ENCODE peak calls at places on chromosomes 5 and 9, in four cellular contexts. E, J, Z and T are unnamed samples.

GRCh38 chr5:109105631-109106267 is 304.0 kb downstream of the PJA2 start:
- DNase-seq in J (no peak), E (peak; percentile 96), Z (peak; percentile 73), T (no peak)

GRCh38 chr5:43367453-43367852 is 44.7 kb downstream of the CCL28 start:
- DNase-seq in J (no peak), Z (peak; percentile 23), E (no peak), T (no peak)

GRCh38 chr5:109645591-109646236 is 44.0 kb upstream of the MAN2A1 start:
- DNase-seq in Z (no peak), J (peak; percentile 89), E (no peak), T (no peak)

GRCh38 chr5:24167791-24168190 is 477.0 kb downstream of the CDH10 start:
- DNase-seq in E (no peak), Z (peak; percentile 2), J (no peak), T (no peak)

GRCh38 chr5:103218164-103218563 is 40.4 kb upstream of the MACIR start:
- DNase-seq in E (peak; percentile 82), J (no peak), Z (no peak), T (no peak)

GRCh38 chr9:6512085-6512657 is 99.2 kb downstream of the UHRF2 start:
- DNase-seq in Z (no peak), J (no peak), E (no peak), T (no peak)

GRCh38 chr5:149466457-149466972 is 84.7 kb downstream of the CSNK1A1 start:
- DNase-seq in E (peak; percentile 46), Z (peak; percentile 45), J (no peak), T (peak; percentile 58)

GRCh38 chr5:147437161-147437596 is 72.7 kb downstream of the DPYSL3 start:
- DNase-seq in E (no peak), J (no peak), Z (no peak), T (peak; percentile 98)

GRCh38 chr5:3199941-3200340 is 395.7 kb upstream of the IRX1 start:
- DNase-seq in J (no peak), Z (no peak), E (no peak), T (no peak)

GRCh38 chr5:74895906-74896305 is 29.7 kb upstream of the FAM169A start:
- DNase-seq in Z (peak; percentile 52), E (peak; percentile 72), J (no peak), T (no peak)

GRCh38 chr5:141477169-141477568 is 1.4 kb downstream of the PCDHGC3 start:
- DNase-seq in J (no peak), E (no peak), Z (no peak), T (no peak)

GRCh38 chr5:84494453-84494852 is 109.8 kb upstream of the EDIL3 start:
- DNase-seq in Z (peak; percentile 90), J (no peak), E (no peak), T (no peak)

GRCh38 chr9:77016111-77016525 is 3.3 kb upstream of the FOXB2 start:
- DNase-seq in Z (no peak), J (no peak), E (no peak), T (no peak)